ENCODE peak calls at places on chromosomes 6 and 20, in eight cellular contexts. K, C, M, B, H, P, D and Y are unnamed samples.

GRCh38 chr20:51310216-51310615 is 232.3 kb downstream of the NFATC2 start:
- DNase-seq in K (no peak), C (no peak), M (peak; percentile 20), B (no peak), H (no peak), P (no peak), D (no peak), Y (no peak)

GRCh38 chr6:36662827-36663256 is 15.7 kb upstream of the CDKN1A start:
- DNase-seq in K (peak; percentile 65), C (peak; percentile 52), M (no peak), B (no peak), H (no peak), P (peak; percentile 47), D (no peak), Y (no peak)

GRCh38 chr20:33900515-33901131 is 89.5 kb downstream of the CHMP4B start:
- DNase-seq in K (no peak), C (no peak), M (no peak), B (no peak), H (no peak), P (no peak), D (no peak), Y (no peak)

GRCh38 chr6:41741625-41742490 is 5.3 kb downstream of the PGC start:
- DNase-seq in K (no peak), C (peak; percentile 64), M (no peak), B (no peak), H (no peak), P (no peak), D (peak; percentile 35), Y (no peak)

GRCh38 chr6:82906951-82907350 is 158.7 kb downstream of the UBE3D start:
- DNase-seq in K (peak; percentile 64), C (no peak), M (peak; percentile 69), B (no peak), H (no peak), P (no peak), D (no peak), Y (no peak)

GRCh38 chr20:20780127-20780822 is 67.8 kb upstream of the RALGAPA2 start:
- DNase-seq in K (peak; percentile 90), C (peak; percentile 86), M (peak; percentile 25), B (no peak), H (no peak), P (peak; percentile 15), D (peak; percentile 28), Y (no peak)

GRCh38 chr6:146628350-146628749 is 29.6 kb downstream of the ADGB start:
- DNase-seq in K (no peak), C (no peak), M (no peak), B (no peak), H (no peak), P (no peak), D (no peak), Y (no peak)

GRCh38 chr6:34205916-34206315 is 30.8 kb upstream of the HMGA1 start:
- DNase-seq in K (no peak), C (no peak), M (no peak), B (no peak), H (no peak), P (no peak), D (no peak), Y (no peak)

GRCh38 chr20:54090230-54091119 is 20.1 kb upstream of the BCAS1 start:
- DNase-seq in K (no peak), C (no peak), M (no peak), B (no peak), H (no peak), P (peak; percentile 27), D (no peak), Y (no peak)

GRCh38 chr6:164151161-164151728 is 736.7 kb downstream of the QKI start:
- DNase-seq in K (no peak), C (no peak), M (no peak), B (no peak), H (no peak), P (no peak), D (no peak), Y (no peak)

GRCh38 chr6:51098801-51099200 is 280.1 kb downstream of the TFAP2B start:
- DNase-seq in K (peak; percentile 69), C (no peak), M (peak; percentile 7), B (no peak), H (no peak), P (no peak), D (no peak), Y (no peak)

GRCh38 chr6:33710296-33711121 is 991 bp downstream of the UQCC2 start:
- DNase-seq in K (no peak), C (no peak), M (no peak), B (no peak), H (no peak), P (peak; percentile 33), D (no peak), Y (no peak)

GRCh38 chr6:169145476-169145875 is 108.2 kb downstream of the THBS2 start:
- DNase-seq in K (no peak), C (no peak), M (no peak), B (no peak), H (no peak), P (no peak), D (no peak), Y (no peak)

GRCh38 chr6:129494586-129494985 is 215.4 kb downstream of the ARHGAP18 start:
- DNase-seq in K (no peak), C (no peak), M (no peak), B (no peak), H (no peak), P (no peak), D (no peak), Y (no peak)

GRCh38 chr20:59222239-59222981 is 58.8 kb downstream of the ZNF831 start:
- DNase-seq in K (peak; percentile 48), C (peak; percentile 84), M (peak; percentile 64), B (peak; percentile 64), H (peak; percentile 94), P (peak; percentile 76), D (peak; percentile 77), Y (peak; percentile 94)

GRCh38 chr6:147055821-147056392 is 148.3 kb upstream of the STXBP5 start:
- DNase-seq in K (no peak), C (no peak), M (no peak), B (no peak), H (no peak), P (no peak), D (no peak), Y (no peak)

GRCh38 chr20:33674294-33675126 is at the start of gene NECAB3:
- DNase-seq in K (peak; percentile 34), C (peak; percentile 90), M (peak; percentile 60), B (peak; percentile 84), H (peak; percentile 92), P (peak; percentile 72), D (peak; percentile 54), Y (peak; percentile 75)

GRCh38 chr6:26159417-26160273 is 72.4 kb downstream of the HFE start:
- DNase-seq in K (no peak), C (no peak), M (peak; percentile 41), B (no peak), H (no peak), P (peak; percentile 71), D (peak; percentile 33), Y (no peak)

GRCh38 chr6:28710466-28711191 is 184.9 kb downstream of the GPX5 start:
- DNase-seq in K (peak; percentile 39), C (no peak), M (peak; percentile 82), B (no peak), H (no peak), P (peak; percentile 69), D (peak; percentile 87), Y (peak; percentile 28)

GRCh38 chr20:62120990-62121775 is 1.1 kb upstream of the LSM14B start:
- DNase-seq in K (peak; percentile 42), C (no peak), M (peak; percentile 73), B (no peak), H (no peak), P (no peak), D (peak; percentile 65), Y (no peak)

GRCh38 chr20:62122659-62123449 is 579 bp downstream of the LSM14B start:
- DNase-seq in K (peak; percentile 8), C (peak; percentile 63), M (peak; percentile 49), B (no peak), H (no peak), P (peak; percentile 45), D (no peak), Y (no peak)

GRCh38 chr20:62126141-62126540 is 3.9 kb downstream of the LSM14B start:
- DNase-seq in K (no peak), C (no peak), M (no peak), B (no peak), H (no peak), P (no peak), D (no peak), Y (no peak)

GRCh38 chr20:62121776-62122658 is at the start of gene LSM14B:
- DNase-seq in K (peak; percentile 87), C (peak; percentile 98), M (peak; percentile 92), B (peak; percentile 91), H (peak; percentile 100), P (peak; percentile 99), D (peak; percentile 96), Y (peak; percentile 98)

GRCh38 chr20:62123450-62124118 is 1.3 kb downstream of the LSM14B start:
- DNase-seq in K (peak; percentile 38), C (no peak), M (peak; percentile 56), B (no peak), H (no peak), P (no peak), D (no peak), Y (no peak)
- TF ChIP-seq CTCF in K (peak; percentile 20), C (no peak), M (no peak), B (no peak), H (no peak), P (no peak), D (no peak), Y (no peak)

GRCh38 chr6:11062083-11062482 is 18.0 kb upstream of the ELOVL2 start:
- DNase-seq in K (no peak), C (no peak), M (no peak), B (no peak), H (no peak), P (no peak), D (no peak), Y (no peak)
- TF ChIP-seq CTCF in K (no peak), C (no peak), M (no peak), B (no peak), H (no peak), P (no peak), D (no peak), Y (no peak)

GRCh38 chr6:127513425-127513824 is 5.7 kb downstream of the MTCL3 start:
- DNase-seq in K (no peak), C (no peak), M (no peak), B (no peak), H (no peak), P (no peak), D (no peak), Y (no peak)

GRCh38 chr6:127516676-127517273 is 2.4 kb downstream of the MTCL3 start:
- DNase-seq in K (peak; percentile 64), C (no peak), M (peak; percentile 58), B (no peak), H (no peak), P (peak; percentile 46), D (peak; percentile 55), Y (peak; percentile 63)

GRCh38 chr6:127514396-127515227 is 4.5 kb downstream of the MTCL3 start:
- DNase-seq in K (no peak), C (no peak), M (peak; percentile 67), B (no peak), H (no peak), P (no peak), D (no peak), Y (peak; percentile 55)

GRCh38 chr6:127515794-127516675 is 3.1 kb downstream of the MTCL3 start:
- DNase-seq in K (no peak), C (peak; percentile 47), M (peak; percentile 58), B (peak; percentile 58), H (peak; percentile 87), P (peak; percentile 54), D (peak; percentile 7), Y (peak; percentile 61)

GRCh38 chr6:127515234-127515793 is 3.8 kb downstream of the MTCL3 start:
- DNase-seq in K (no peak), C (no peak), M (peak; percentile 28), B (peak; percentile 49), H (no peak), P (no peak), D (no peak), Y (peak; percentile 51)
- TF ChIP-seq CTCF in K (peak; percentile 5), C (no peak), M (no peak), B (peak; percentile 31), H (no peak), P (no peak), D (no peak), Y (no peak)

GRCh38 chr6:152952866-152953509 is 29.9 kb downstream of the FBXO5 start:
- DNase-seq in K (peak; percentile 55), C (no peak), M (peak; percentile 65), B (no peak), H (no peak), P (peak; percentile 30), D (peak; percentile 44), Y (peak; percentile 13)
- TF ChIP-seq CTCF in K (peak; percentile 41), C (no peak), M (peak; percentile 77), B (peak; percentile 72), H (peak; percentile 65), P (peak; percentile 34), D (peak; percentile 57), Y (peak; percentile 48)